ENCODE peak calls at places on chromosome 18, in eight cellular contexts. S is A549, T is esophagus squamous epithelium, L is adrenal gland, N is HCT116, C is upper lobe of left lung, Z is stomach, Q is right lobe of liver. M is an unnamed sample.

GRCh38 chr18:26312196-26312595 is 86.0 kb downstream of the TAF4B start:
- DNase-seq in S (no peak), T (no peak), L (no peak), N (no peak), C (no peak), Z (no peak), Q (no peak), M (no peak)

GRCh38 chr18:75247041-75247551 is 36.5 kb downstream of the TSHZ1 start:
- DNase-seq in S (no peak), T (no peak), L (no peak), N (no peak), C (peak), Z (no peak), Q (no peak), M (no peak)

GRCh38 chr18:47750889-47751423 is 179.5 kb downstream of the SMAD2 start:
- DNase-seq in S (no peak), T (no peak), L (no peak), N (no peak), C (no peak), Z (peak), Q (no peak), M (peak)

GRCh38 chr18:2494921-2495320 is 76.4 kb downstream of the METTL4 start:
- DNase-seq in S (no peak), T (no peak), L (no peak), N (no peak), C (no peak), Z (no peak), Q (no peak), M (no peak)

GRCh38 chr18:46084431-46084830 is 12.4 kb upstream of the PSTPIP2 start:
- DNase-seq in S (no peak), T (no peak), L (no peak), N (no peak), C (no peak), Z (no peak), Q (no peak), M (no peak)

GRCh38 chr18:63292844-63293683 is 26.5 kb downstream of the BCL2 start:
- DNase-seq in S (no peak), T (peak), L (no peak), N (no peak), C (peak), Z (no peak), Q (no peak), M (no peak)

GRCh38 chr18:75062297-75062886 is 146.5 kb downstream of the PTGR3 start:
- DNase-seq in S (no peak), T (no peak), L (no peak), N (no peak), C (no peak), Z (no peak), Q (no peak), M (no peak)

GRCh38 chr18:3238742-3239141 is 8.9 kb upstream of the MYL12A start:
- DNase-seq in S (no peak), T (no peak), L (no peak), N (no peak), C (no peak), Z (no peak), Q (no peak), M (no peak)

GRCh38 chr18:2529154-2529553 is 42.2 kb downstream of the METTL4 start:
- DNase-seq in S (peak), T (no peak), L (no peak), N (no peak), C (no peak), Z (no peak), Q (no peak), M (no peak)

GRCh38 chr18:55073116-55073515 is 113.9 kb upstream of the CCDC68 start:
- DNase-seq in S (no peak), T (no peak), L (no peak), N (no peak), C (no peak), Z (no peak), Q (no peak), M (no peak)

GRCh38 chr18:48407358-48407757 is 1.8 kb downstream of the ZBTB7C start:
- DNase-seq in S (no peak), T (no peak), L (peak), N (no peak), C (no peak), Z (no peak), Q (no peak), M (no peak)

GRCh38 chr18:21335927-21336488 is 94.0 kb downstream of the GREB1L start:
- DNase-seq in S (no peak), T (no peak), L (no peak), N (no peak), C (no peak), Z (no peak), Q (no peak), M (no peak)

GRCh38 chr18:63395503-63395902 is 26.8 kb downstream of the VPS4B start:
- DNase-seq in S (no peak), T (no peak), L (no peak), N (no peak), C (no peak), Z (no peak), Q (no peak), M (no peak)

GRCh38 chr18:76260941-76261472 is 234.0 kb downstream of the ZNF516 start:
- DNase-seq in S (no peak), T (no peak), L (no peak), N (no peak), C (no peak), Z (no peak), Q (no peak), M (no peak)

GRCh38 chr18:75581336-75582121 is 154.0 kb upstream of the SMIM21 start:
- DNase-seq in S (no peak), T (no peak), L (no peak), N (no peak), C (no peak), Z (no peak), Q (no peak), M (no peak)

GRCh38 chr18:43572165-43572564 is 294.9 kb upstream of the SYT4 start:
- DNase-seq in S (no peak), T (no peak), L (no peak), N (no peak), C (no peak), Z (no peak), Q (no peak), M (no peak)

GRCh38 chr18:28831476-28831875 is 654.5 kb upstream of the CDH2 start:
- DNase-seq in S (no peak), T (no peak), L (no peak), N (no peak), C (no peak), Z (no peak), Q (no peak), M (no peak)

GRCh38 chr18:13425357-13426095 is 207.0 kb downstream of the LDLRAD4 start:
- DNase-seq in S (no peak), T (no peak), L (no peak), N (no peak), C (no peak), Z (no peak), Q (no peak), M (no peak)

GRCh38 chr18:53534695-53535094 is 689.8 kb downstream of the MBD2 start:
- DNase-seq in S (no peak), T (no peak), L (peak), N (no peak), C (no peak), Z (no peak), Q (peak), M (peak)

GRCh38 chr18:45662468-45662867 is 47.2 kb downstream of the SLC14A2 start:
- DNase-seq in S (no peak), T (no peak), L (no peak), N (no peak), C (no peak), Z (no peak), Q (no peak), M (no peak)

GRCh38 chr18:61992923-61993322 is 100.1 kb upstream of the RNF152 start:
- DNase-seq in S (no peak), T (no peak), L (no peak), N (no peak), C (no peak), Z (no peak), Q (no peak), M (no peak)

GRCh38 chr18:3624818-3625716 is 175.1 kb downstream of the TGIF1 start:
- DNase-seq in S (peak), T (no peak), L (peak), N (peak), C (no peak), Z (peak), Q (no peak), M (no peak)

GRCh38 chr18:35432565-35433001 is 55.4 kb upstream of the ZNF396 start:
- DNase-seq in S (no peak), T (no peak), L (no peak), N (no peak), C (no peak), Z (no peak), Q (no peak), M (no peak)

GRCh38 chr18:79121746-79122474 is 52.7 kb downstream of the ATP9B start:
- DNase-seq in S (no peak), T (no peak), L (no peak), N (no peak), C (no peak), Z (no peak), Q (no peak), M (no peak)

GRCh38 chr18:66676699-66677098 is 72.8 kb upstream of the CDH19 start:
- DNase-seq in S (no peak), T (no peak), L (no peak), N (no peak), C (no peak), Z (no peak), Q (no peak), M (no peak)

GRCh38 chr18:48607049-48607984 is 68.5 kb downstream of the CTIF start:
- DNase-seq in S (no peak), T (no peak), L (no peak), N (no peak), C (no peak), Z (no peak), Q (no peak), M (no peak)

GRCh38 chr18:61882296-61883004 is 10.4 kb downstream of the RNF152 start:
- DNase-seq in S (no peak), T (no peak), L (no peak), N (no peak), C (no peak), Z (no peak), Q (no peak), M (peak)

GRCh38 chr18:75504469-75504868 is 77.0 kb upstream of the SMIM21 start:
- DNase-seq in S (no peak), T (no peak), L (no peak), N (no peak), C (no peak), Z (no peak), Q (no peak), M (no peak)

GRCh38 chr18:4544131-4544530 is 89.0 kb upstream of the DLGAP1 start:
- DNase-seq in S (peak), T (no peak), L (no peak), N (no peak), C (no peak), Z (no peak), Q (no peak), M (no peak)

GRCh38 chr18:61991201-61991600 is 98.4 kb upstream of the RNF152 start:
- DNase-seq in S (no peak), T (no peak), L (no peak), N (no peak), C (no peak), Z (no peak), Q (no peak), M (no peak)

GRCh38 chr18:74378179-74378682 is 62.6 kb downstream of the C18orf63 start:
- DNase-seq in S (no peak), T (no peak), L (no peak), N (no peak), C (no peak), Z (no peak), Q (no peak), M (no peak)

GRCh38 chr18:37254256-37254880 is 311.2 kb downstream of the CELF4 start:
- DNase-seq in S (no peak), T (no peak), L (no peak), N (no peak), C (no peak), Z (peak), Q (no peak), M (no peak)
- H3K4me3 ChIP-seq in S (peak), T (peak), L (no peak), N (no peak), C (no peak), Z (peak), Q (peak), M (no peak)

GRCh38 chr18:9019135-9019534 is 83.4 kb upstream of the NDUFV2 start:
- DNase-seq in S (no peak), T (no peak), L (no peak), N (no peak), C (no peak), Z (no peak), Q (no peak), M (no peak)

GRCh38 chr18:9015689-9016088 is 86.8 kb upstream of the NDUFV2 start:
- DNase-seq in S (no peak), T (no peak), L (no peak), N (no peak), C (no peak), Z (no peak), Q (no peak), M (no peak)

GRCh38 chr18:9017900-9018217 is 84.6 kb upstream of the NDUFV2 start:
- DNase-seq in S (no peak), T (no peak), L (no peak), N (no peak), C (no peak), Z (no peak), Q (no peak), M (no peak)

GRCh38 chr18:9016819-9017169 is 85.7 kb upstream of the NDUFV2 start:
- DNase-seq in S (no peak), T (no peak), L (no peak), N (no peak), C (no peak), Z (no peak), Q (no peak), M (peak)

GRCh38 chr18:9017170-9017899 is 85.2 kb upstream of the NDUFV2 start:
- DNase-seq in S (peak), T (peak), L (peak), N (peak), C (peak), Z (peak), Q (no peak), M (peak)
- TF ChIP-seq POLR2A in S (no peak), T (no peak), L (peak), N (peak), C (no peak), Z (no peak), Q (no peak), M (no peak)

GRCh38 chr18:31773774-31774476 is 13.2 kb upstream of the SLC25A52 start:
- DNase-seq in S (no peak), T (no peak), L (no peak), N (no peak), C (no peak), Z (no peak), Q (peak), M (no peak)
- H3K4me3 ChIP-seq in S (no peak), T (no peak), L (no peak), N (no peak), C (no peak), Z (no peak), Q (no peak), M (no peak)

DNA sequence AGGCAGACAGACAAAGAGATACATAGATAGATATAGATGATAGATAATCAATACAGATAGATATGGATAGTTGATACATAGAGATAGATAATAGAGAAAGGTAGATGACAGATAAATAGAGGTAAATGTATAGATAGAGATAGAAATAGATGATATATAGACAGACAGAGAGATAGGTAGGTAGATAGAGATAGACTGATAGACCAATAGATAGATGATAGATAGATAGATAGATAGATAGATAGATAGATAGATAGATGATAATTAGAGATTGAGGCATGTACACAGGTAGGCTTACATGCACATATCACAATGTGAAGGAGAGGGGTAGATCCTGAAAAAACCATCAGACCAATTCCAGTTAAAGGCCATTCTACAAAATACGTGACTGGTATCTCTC is 724.7 kb downstream of the GALR1 start:
- DNase-seq in S (no peak), T (no peak), L (no peak), N (no peak), C (no peak), Z (no peak), Q (no peak), M (no peak)
- TF ChIP-seq POLR2A in S (no peak), T (no peak), L (no peak), N (no peak), C (no peak), Z (no peak), Q (no peak), M (no peak)

DNA sequence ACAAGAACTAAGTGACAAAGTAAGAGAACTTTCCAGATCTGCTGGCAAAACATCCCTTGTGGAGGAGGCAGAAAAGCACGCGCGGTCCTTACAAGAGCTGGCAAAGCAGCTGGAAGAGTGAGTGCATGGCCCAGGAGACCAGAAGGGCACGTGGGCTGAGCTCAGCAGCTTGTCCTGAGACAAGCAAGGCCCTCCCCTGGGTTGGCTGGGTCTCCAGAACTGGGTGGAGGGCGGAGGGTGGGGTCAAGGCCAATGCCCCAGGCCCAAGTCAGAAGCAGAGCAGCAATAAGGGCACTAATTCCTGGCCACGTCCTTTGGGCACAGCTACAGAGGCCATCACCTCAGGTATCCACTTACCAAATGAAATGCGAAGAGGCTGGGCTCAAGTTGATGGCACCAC is 110.6 kb upstream of the TTC39C start:
- DNase-seq in S (no peak), T (no peak), L (no peak), N (no peak), C (no peak), Z (no peak), Q (no peak), M (no peak)
- H3K4me3 ChIP-seq in S (no peak), T (no peak), L (no peak), N (no peak), C (no peak), Z (no peak), Q (no peak), M (no peak)